ENCODE peak calls at places on chromosome 18, in ten cellular contexts. W is NCI-H2081; O is activated T-helper 9 cell treated with anti-CD3 and anti-CD28 coated beads, Interleukin-2, amount 50 U/mL, for 16 hours; S is CD4-positive, alpha-beta memory T cell; P is nephron progenitor cell; V is stimulated activated CD8-positive, alpha-beta memory T cell treated with anti-CD3 and anti-CD28 coated beads, Interleukin-7, amount 100 ng/mL, for 24 hours; L is upper lobe of right lung; N is activated CD4-positive, alpha-beta T cell treated with anti-CD3 and anti-CD28 coated beads for 36 hours; T is PC-9; J is LoVo. U is an unnamed sample.
A peak's percentile ranks its signal among the peaks of the same experiment; 100 is the strongest.

GRCh38 chr18:5890606-5891360 is 4.5 kb downstream of the TMEM200C start:
- DNase-seq in W (peak; percentile 58), O (no peak), S (no peak), P (peak; percentile 77), V (no peak), L (peak; percentile 79), N (peak; percentile 66), T (no peak), J (no peak), U (peak; percentile 56)

GRCh38 chr18:13131241-13131640 is 87.3 kb upstream of the LDLRAD4 start:
- DNase-seq in W (no peak), O (no peak), S (no peak), P (no peak), V (no peak), L (no peak), N (no peak), T (no peak), J (no peak), U (no peak)

GRCh38 chr18:57803119-57803969 is at the start of gene ATP8B1:
- DNase-seq in W (peak; percentile 45), O (no peak), S (no peak), P (peak; percentile 74), V (no peak), L (peak; percentile 98), N (peak; percentile 14), T (peak; percentile 95), J (peak; percentile 85), U (peak; percentile 99)

GRCh38 chr18:32735781-32736180 is 37.0 kb downstream of the KLHL14 start:
- DNase-seq in W (peak; percentile 44), O (no peak), S (no peak), P (no peak), V (no peak), L (no peak), N (no peak), T (no peak), J (no peak), U (no peak)

GRCh38 chr18:63971320-63972071 is 1.6 kb downstream of the SERPINB8 start:
- DNase-seq in W (no peak), O (no peak), S (no peak), P (no peak), V (no peak), L (no peak), N (no peak), T (no peak), J (no peak), U (no peak)

GRCh38 chr18:78737006-78737915 is 242.4 kb upstream of the SALL3 start:
- DNase-seq in W (no peak), O (no peak), S (no peak), P (no peak), V (no peak), L (no peak), N (no peak), T (no peak), J (no peak), U (no peak)

GRCh38 chr18:23587220-23587642 is 925 bp upstream of the NPC1 start:
- DNase-seq in W (no peak), O (no peak), S (no peak), P (no peak), V (no peak), L (no peak), N (no peak), T (no peak), J (peak; percentile 22), U (peak; percentile 16)

GRCh38 chr18:939958-940357 is 35.3 kb downstream of the ADCYAP1 start:
- DNase-seq in W (no peak), O (no peak), S (no peak), P (no peak), V (no peak), L (no peak), N (no peak), T (no peak), J (no peak), U (no peak)

GRCh38 chr18:48754993-48755473 is 195.7 kb downstream of the SMAD7 start:
- DNase-seq in W (no peak), O (no peak), S (no peak), P (no peak), V (no peak), L (no peak), N (no peak), T (no peak), J (no peak), U (no peak)

GRCh38 chr18:23992119-23992940 is 22.2 kb upstream of the TTC39C start:
- DNase-seq in W (peak; percentile 19), O (no peak), S (peak; percentile 82), P (no peak), V (no peak), L (no peak), N (peak; percentile 57), T (peak; percentile 55), J (no peak), U (peak; percentile 87)

GRCh38 chr18:76805221-76805620 is 17.1 kb upstream of the ZNF236 start:
- DNase-seq in W (no peak), O (no peak), S (no peak), P (no peak), V (no peak), L (no peak), N (no peak), T (no peak), J (no peak), U (no peak)

GRCh38 chr18:75252136-75252535 is 41.5 kb downstream of the TSHZ1 start:
- DNase-seq in W (no peak), O (no peak), S (no peak), P (no peak), V (no peak), L (no peak), N (no peak), T (no peak), J (no peak), U (no peak)

GRCh38 chr18:35122586-35123224 is 81.5 kb downstream of the MAPRE2 start:
- DNase-seq in W (peak; percentile 65), O (no peak), S (no peak), P (peak; percentile 37), V (no peak), L (no peak), N (peak; percentile 66), T (no peak), J (no peak), U (no peak)

GRCh38 chr18:13455960-13456471 is 237.5 kb downstream of the LDLRAD4 start:
- DNase-seq in W (no peak), O (peak; percentile 24), S (no peak), P (no peak), V (no peak), L (no peak), N (peak; percentile 73), T (no peak), J (no peak), U (peak; percentile 56)

GRCh38 chr18:69982417-69982816 is 34.7 kb upstream of the CD226 start:
- DNase-seq in W (no peak), O (no peak), S (no peak), P (no peak), V (no peak), L (no peak), N (no peak), T (no peak), J (no peak), U (no peak)

GRCh38 chr18:75533954-75534353 is 106.5 kb upstream of the SMIM21 start:
- DNase-seq in W (no peak), O (no peak), S (no peak), P (no peak), V (no peak), L (no peak), N (no peak), T (no peak), J (no peak), U (no peak)

GRCh38 chr18:40897884-40898283 is 1057.2 kb upstream of the PIK3C3 start:
- DNase-seq in W (no peak), O (no peak), S (no peak), P (no peak), V (no peak), L (no peak), N (no peak), T (no peak), J (no peak), U (no peak)

GRCh38 chr18:25726278-25726677 is 364.1 kb downstream of the SS18 start:
- DNase-seq in W (no peak), O (no peak), S (no peak), P (peak; percentile 34), V (no peak), L (no peak), N (no peak), T (no peak), J (no peak), U (no peak)

GRCh38 chr18:2998644-2999043 is 14.3 kb downstream of the LPIN2 start:
- DNase-seq in W (no peak), O (no peak), S (no peak), P (no peak), V (no peak), L (no peak), N (no peak), T (no peak), J (no peak), U (no peak)

GRCh38 chr18:36547544-36547943 is 250.0 kb downstream of the FHOD3 start:
- DNase-seq in W (no peak), O (no peak), S (no peak), P (no peak), V (no peak), L (no peak), N (no peak), T (no peak), J (no peak), U (no peak)

GRCh38 chr18:9022397-9023170 is 79.9 kb upstream of the NDUFV2 start:
- DNase-seq in W (no peak), O (no peak), S (no peak), P (no peak), V (no peak), L (no peak), N (no peak), T (no peak), J (no peak), U (no peak)

GRCh38 chr18:78085241-78086185 is 835.9 kb downstream of the GALR1 start:
- DNase-seq in W (no peak), O (no peak), S (no peak), P (no peak), V (no peak), L (no peak), N (no peak), T (no peak), J (no peak), U (no peak)

GRCh38 chr18:57242285-57242684 is 95.4 kb downstream of the BOD1L2 start:
- DNase-seq in W (no peak), O (no peak), S (no peak), P (no peak), V (no peak), L (no peak), N (no peak), T (no peak), J (no peak), U (no peak)

GRCh38 chr18:64409511-64409910 is 260.6 kb upstream of the LINC00305 start:
- DNase-seq in W (peak; percentile 11), O (no peak), S (no peak), P (peak; percentile 4), V (no peak), L (no peak), N (no peak), T (no peak), J (peak; percentile 22), U (no peak)

GRCh38 chr18:48777026-48777736 is 173.6 kb downstream of the SMAD7 start:
- DNase-seq in W (no peak), O (peak; percentile 56), S (peak; percentile 64), P (peak; percentile 79), V (peak; percentile 22), L (peak; percentile 86), N (peak; percentile 84), T (peak; percentile 58), J (peak; percentile 25), U (peak; percentile 66)

GRCh38 chr18:23279931-23280330 is 144.6 kb downstream of the CABLES1 start:
- DNase-seq in W (no peak), O (no peak), S (no peak), P (no peak), V (no peak), L (no peak), N (no peak), T (no peak), J (no peak), U (no peak)

GRCh38 chr18:32276256-32276655 is 86.4 kb downstream of the MEP1B start:
- DNase-seq in W (no peak), O (no peak), S (no peak), P (no peak), V (no peak), L (no peak), N (no peak), T (no peak), J (no peak), U (no peak)

GRCh38 chr18:50627594-50628542 is 68.0 kb downstream of the MAPK4 start:
- DNase-seq in W (no peak), O (no peak), S (no peak), P (no peak), V (no peak), L (no peak), N (no peak), T (no peak), J (no peak), U (no peak)

U was measured in thyroid gland.